ENCODE peak calls at places on chromosome 21, in ten cellular contexts. C, H, F, U, G, J, T, I, Y and B are unnamed samples.

GRCh38 chr21:31482460-31482859 is 138.4 kb upstream of the TIAM1 start:
- DNase-seq in H (no peak), C (no peak), J (no peak), F (no peak), I (no peak), U (no peak), Y (no peak), G (no peak), T (no peak), B (no peak)

GRCh38 chr21:26850116-26850643 is 5.0 kb upstream of the ADAMTS1 start:
- DNase-seq in G (no peak), H (no peak), J (no peak), C (no peak), U (peak), T (no peak), I (no peak), F (no peak), Y (no peak), B (no peak)

GRCh38 chr21:45724345-45724961 is 80.9 kb downstream of the PCBP3 start:
- DNase-seq in C (peak), Y (no peak), U (no peak), T (no peak), J (no peak), G (no peak), I (no peak), H (no peak), F (no peak), B (no peak)

GRCh38 chr21:41622831-41623548 is 115.0 kb upstream of the TMPRSS2 start:
- DNase-seq in F (no peak), H (no peak), Y (no peak), G (no peak), I (no peak), T (no peak), U (no peak), J (no peak), C (no peak), B (no peak)

GRCh38 chr21:43343992-43344886 is 82.7 kb downstream of the SIK1 start:
- DNase-seq in J (no peak), I (peak), G (no peak), H (no peak), C (no peak), T (no peak), F (no peak), Y (no peak), U (peak), B (no peak)

GRCh38 chr21:36246080-36246631 is 73.8 kb upstream of the MORC3 start:
- DNase-seq in C (no peak), J (no peak), F (peak), T (no peak), H (no peak), Y (no peak), U (peak), I (peak), G (no peak), B (no peak)

GRCh38 chr21:33374080-33374873 is 28.9 kb upstream of the IFNGR2 start:
- DNase-seq in H (no peak), F (peak), U (peak), I (peak), T (no peak), C (peak), G (no peak), Y (peak), J (no peak), B (peak)

GRCh38 chr21:35857082-35857481 is 203.2 kb downstream of the SETD4 start:
- DNase-seq in U (no peak), C (no peak), J (no peak), G (peak), Y (no peak), T (no peak), F (no peak), H (no peak), I (no peak), B (no peak)

GRCh38 chr21:30620080-30620479 is 347 bp upstream of the KRTAP20-4 start:
- DNase-seq in T (no peak), Y (no peak), F (no peak), C (no peak), H (no peak), I (no peak), G (no peak), U (no peak), J (no peak), B (no peak)

GRCh38 chr21:25176637-25177412 is 430.5 kb downstream of the MRPL39 start:
- DNase-seq in T (no peak), G (no peak), U (no peak), C (no peak), J (no peak), I (no peak), Y (no peak), F (no peak), H (no peak), B (no peak)

GRCh38 chr21:45113543-45113942 is 39.2 kb downstream of the ADARB1 start:
- DNase-seq in G (no peak), J (no peak), T (no peak), H (no peak), U (no peak), C (no peak), F (no peak), I (no peak), Y (no peak), B (no peak)

GRCh38 chr21:34884346-34884929 is 164.7 kb downstream of the RUNX1 start:
- DNase-seq in I (no peak), U (no peak), F (no peak), J (no peak), Y (no peak), T (no peak), G (no peak), H (no peak), C (no peak), B (no peak)

GRCh38 chr21:44709426-44710293 is 1.7 kb downstream of the TSPEAR start:
- DNase-seq in F (no peak), U (no peak), Y (no peak), J (peak), G (peak), T (no peak), H (no peak), I (no peak), C (peak), B (no peak)

GRCh38 chr21:36461918-36462486 is 17.9 kb downstream of the CLDN14 start:
- DNase-seq in J (no peak), G (no peak), I (no peak), F (no peak), U (peak), C (no peak), H (no peak), T (no peak), Y (no peak), B (no peak)